ENCODE peak calls at places on chromosome 20, in seven cellular contexts. V is H9, I is IMR-90, K is neuronal stem cell, Z is H1, D is mesenchymal stem cell, J is trophoblast cell. G is an unnamed sample.
A peak's percentile ranks its signal among the peaks of the same experiment; 100 is the strongest.

GRCh38 chr20:30502670-30503069 is 754.8 kb upstream of the DEFB115 start:
- DNase-seq in J (no peak), I (no peak), D (peak; percentile 3), K (no peak), Z (no peak), V (no peak), G (no peak)

GRCh38 chr20:6768228-6769185 is 1.0 kb downstream of the BMP2 start:
- DNase-seq in J (no peak), V (peak; percentile 43), K (peak; percentile 46), I (peak; percentile 4), Z (peak; percentile 65), D (peak; percentile 61), G (peak; percentile 57)

GRCh38 chr20:5928063-5928462 is 22.3 kb downstream of the TRMT6 start:
- DNase-seq in V (no peak), D (no peak), I (no peak), J (no peak), Z (no peak), K (no peak), G (no peak)

GRCh38 chr20:62880147-62880934 is 18.7 kb upstream of the TCFL5 start:
- DNase-seq in Z (no peak), K (no peak), V (no peak), J (no peak), D (no peak), I (no peak), G (no peak)

GRCh38 chr20:13865156-13865555 is 80.3 kb downstream of the NDUFAF5 start:
- DNase-seq in I (no peak), D (no peak), K (no peak), Z (no peak), V (no peak), J (peak; percentile 42), G (peak; percentile 46)

GRCh38 chr20:33696448-33696847 is 10.3 kb upstream of the E2F1 start:
- DNase-seq in I (no peak), K (no peak), V (no peak), Z (no peak), D (no peak), J (no peak), G (no peak)

GRCh38 chr20:38158701-38159325 is 6.3 kb downstream of the TGM2 start:
- DNase-seq in J (no peak), D (no peak), I (no peak), Z (no peak), V (no peak), K (no peak), G (no peak)

GRCh38 chr20:31740208-31740607 is 1.1 kb downstream of the TPX2 start:
- DNase-seq in K (no peak), I (peak; percentile 80), V (no peak), Z (no peak), J (no peak), D (peak; percentile 84), G (peak; percentile 14)

GRCh38 chr20:40442181-40442963 is 246.7 kb downstream of the MAFB start:
- DNase-seq in V (peak; percentile 47), K (no peak), Z (no peak), D (peak; percentile 25), J (no peak), I (no peak), G (peak; percentile 65)

GRCh38 chr20:21511850-21512633 is 1.8 kb downstream of the NKX2-2 start:
- DNase-seq in I (no peak), Z (peak; percentile 81), V (peak; percentile 68), J (no peak), D (no peak), K (no peak), G (peak; percentile 56)

GRCh38 chr20:63940472-63941266 is 15.5 kb downstream of the UCKL1 start:
- DNase-seq in J (no peak), V (peak; percentile 52), Z (no peak), D (no peak), I (no peak), K (no peak), G (no peak)

GRCh38 chr20:38326309-38326708 is 20.0 kb upstream of the LBP start:
- DNase-seq in I (no peak), D (no peak), J (no peak), V (no peak), Z (no peak), K (no peak), G (no peak)

GRCh38 chr20:34569598-34569997 is 11.1 kb downstream of the MAP1LC3A start:
- DNase-seq in V (no peak), D (no peak), K (no peak), Z (no peak), J (no peak), I (no peak), G (no peak)

GRCh38 chr20:2874456-2874855 is 1.2 kb downstream of the PTPRA start:
- DNase-seq in Z (no peak), I (peak; percentile 39), V (no peak), D (peak; percentile 31), J (no peak), K (no peak), G (no peak)

GRCh38 chr20:63702036-63702665 is 5.6 kb downstream of the ARFRP1 start:
- DNase-seq in V (no peak), K (no peak), Z (no peak), I (no peak), D (no peak), J (no peak), G (no peak)

GRCh38 chr20:45833883-45834796 is 541 bp downstream of the SNX21 start:
- DNase-seq in V (peak; percentile 89), J (peak; percentile 30), Z (peak; percentile 93), D (peak; percentile 77), K (peak; percentile 77), I (peak; percentile 49), G (peak; percentile 79)

GRCh38 chr20:59588236-59588855 is 16.0 kb upstream of the PHACTR3 start:
- DNase-seq in V (no peak), K (no peak), I (no peak), J (no peak), D (no peak), Z (no peak), G (no peak)

GRCh38 chr20:48459729-48460395 is 367.9 kb downstream of the PREX1 start:
- DNase-seq in V (no peak), Z (no peak), K (no peak), J (no peak), D (no peak), I (no peak), G (no peak)

GRCh38 chr20:11917663-11918062 is at the start of gene BTBD3:
- DNase-seq in I (peak; percentile 79), D (no peak), K (no peak), J (no peak), V (no peak), Z (no peak), G (no peak)

GRCh38 chr20:50335105-50335504 is 144.5 kb downstream of the CEBPB start:
- DNase-seq in V (peak; percentile 81), J (peak; percentile 45), D (peak; percentile 38), Z (no peak), K (peak; percentile 27), I (peak; percentile 31), G (peak; percentile 93)

GRCh38 chr20:64253443-64253842 is 2.1 kb upstream of the PCMTD2 start:
- DNase-seq in D (no peak), K (no peak), J (no peak), V (no peak), Z (peak; percentile 6), I (no peak), G (no peak)

GRCh38 chr20:48791666-48792071 is 36.1 kb downstream of the PREX1 start:
- DNase-seq in D (no peak), V (no peak), J (no peak), K (no peak), Z (no peak), I (peak; percentile 32), G (no peak)

GRCh38 chr20:7967199-7967844 is 27.1 kb upstream of the HAO1 start:
- DNase-seq in I (peak; percentile 6), Z (no peak), J (peak; percentile 54), K (no peak), V (no peak), D (no peak), G (peak; percentile 11)

GRCh38 chr20:37866051-37866450 is 36.9 kb upstream of the VSTM2L start:
- DNase-seq in I (no peak), K (no peak), V (no peak), J (no peak), D (no peak), Z (no peak), G (no peak)

GRCh38 chr20:1811621-1812498 is 83.3 kb upstream of the SIRPA start:
- DNase-seq in I (peak; percentile 41), Z (no peak), K (peak; percentile 41), V (no peak), D (peak; percentile 37), J (no peak), G (peak; percentile 72)

GRCh38 chr20:460707-461106 is 1.6 kb downstream of the TBC1D20 start:
- DNase-seq in V (no peak), D (peak; percentile 28), Z (no peak), K (no peak), I (no peak), J (no peak), G (no peak)

DNA sequence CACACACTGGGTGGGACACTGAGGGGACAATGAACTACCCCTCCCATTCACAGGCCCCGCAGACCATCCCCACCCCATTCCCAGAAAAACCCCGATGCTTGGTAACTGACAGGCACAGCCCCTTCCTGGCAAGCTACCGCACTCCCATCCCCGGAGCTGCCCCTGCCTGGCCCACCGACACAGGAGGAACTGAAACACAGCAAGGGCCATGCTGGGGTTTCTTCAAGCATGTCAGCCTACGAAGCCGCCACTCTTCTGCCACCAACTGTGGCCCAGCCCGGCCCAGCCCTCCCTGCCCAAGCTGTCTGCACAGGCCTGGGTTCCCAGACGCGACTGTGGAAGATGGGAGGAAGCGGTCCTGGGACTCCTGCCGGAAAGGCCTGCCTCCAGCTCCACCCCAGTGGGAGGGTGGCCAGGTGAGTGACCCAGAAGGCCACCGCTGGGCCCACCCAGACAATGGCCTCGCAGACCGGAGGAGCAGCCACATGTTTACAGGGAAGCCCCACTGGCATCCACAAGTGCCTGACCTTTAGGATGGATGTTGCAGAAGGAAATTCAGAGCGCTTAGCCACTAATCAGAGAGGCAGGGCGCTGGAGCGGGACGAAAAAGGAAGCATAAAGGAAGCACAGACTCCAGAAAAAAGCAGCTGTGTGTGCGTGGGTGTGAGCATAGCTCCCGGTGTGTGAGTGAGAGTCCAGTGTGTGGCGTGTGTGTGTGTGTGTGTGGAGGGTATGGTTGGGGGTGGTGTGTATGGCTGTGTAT is 91.5 kb downstream of the PRND start:
- DNase-seq in I (no peak), Z (no peak), J (no peak), D (no peak), V (no peak), K (no peak), G (no peak)
- H3K9ac ChIP-seq in I (no peak overlapping the region), Z (no peak overlapping the region), J (no peak overlapping the region), D (no peak overlapping the region), V (no peak overlapping the region), K (peak overlapping the region; percentile 9), G (no peak overlapping the region)

GRCh38 chr20:4722571-4722970 is 862 bp downstream of the PRND start:
- DNase-seq in J (no peak), K (no peak), Z (no peak), V (no peak), I (no peak), D (no peak), G (peak; percentile 44)
- H2AK5ac ChIP-seq in J (no peak overlapping the region), K (peak overlapping the region; percentile 50), Z (no peak overlapping the region), V (no peak overlapping the region), I (no peak overlapping the region), D (no peak overlapping the region), G (no peak overlapping the region)

GRCh38 chr20:35791097-35791496 is 19.3 kb downstream of the PHF20 start:
- DNase-seq in I (no peak), K (no peak), V (no peak), Z (no peak), D (no peak), J (no peak), G (no peak)
- H3K9ac ChIP-seq in I (no peak overlapping the region), K (no peak overlapping the region), V (no peak overlapping the region), Z (no peak overlapping the region), D (no peak overlapping the region), J (no peak overlapping the region), G (no peak overlapping the region)

GRCh38 chr20:24838551-24839530 is 110.2 kb upstream of the CST7 start:
- DNase-seq in Z (no peak), J (no peak), K (no peak), V (no peak), D (no peak), I (peak; percentile 12), G (no peak)
- H2AK5ac ChIP-seq in Z (no peak overlapping the region), J (no peak overlapping the region), K (no peak overlapping the region), V (no peak overlapping the region), D (no peak overlapping the region), I (no peak overlapping the region), G (no peak overlapping the region)

G was measured in mesendoderm.